ENCODE peak calls at places on chromosomes 6 and 20, in eight cellular contexts. J is esophagus squamous epithelium, P is A549, U is transverse colon, H is stomach, G is Peyer's patch, E is GM12878, S is IMR-90. B is an unnamed sample.
A peak's percentile ranks its signal among the peaks of the same experiment; 100 is the strongest.

GRCh38 chr20:37651932-37652331 is 41.9 kb upstream of the CTNNBL1 start:
- DNase-seq in J (no peak), P (peak; percentile 43), U (peak; percentile 31), H (peak; percentile 71), G (no peak), E (no peak), S (no peak), B (no peak)

GRCh38 chr20:41344938-41345728 is 4.5 kb downstream of the LPIN3 start:
- DNase-seq in J (no peak), P (no peak), U (no peak), H (no peak), G (no peak), E (no peak), S (no peak), B (no peak)

GRCh38 chr6:40634429-40634828 is 47.3 kb upstream of the LRFN2 start:
- DNase-seq in J (no peak), P (no peak), U (no peak), H (no peak), G (no peak), E (no peak), S (no peak), B (no peak)

GRCh38 chr20:61125076-61125475 is 127.0 kb upstream of the CDH4 start:
- DNase-seq in J (no peak), P (no peak), U (no peak), H (no peak), G (no peak), E (no peak), S (no peak), B (no peak)

GRCh38 chr20:15446373-15446772 is 1109.0 kb upstream of the FLRT3 start:
- DNase-seq in J (no peak), P (no peak), U (no peak), H (no peak), G (peak; percentile 46), E (no peak), S (no peak), B (no peak)

GRCh38 chr20:21096321-21097043 is 9.7 kb downstream of the LINC00237 start:
- DNase-seq in J (no peak), P (peak; percentile 66), U (no peak), H (no peak), G (no peak), E (peak; percentile 17), S (peak; percentile 32), B (peak; percentile 86)

GRCh38 chr6:122712093-122712863 is 67.2 kb upstream of the FABP7 start:
- DNase-seq in J (no peak), P (no peak), U (no peak), H (no peak), G (no peak), E (no peak), S (peak; percentile 62), B (no peak)

GRCh38 chr6:109561844-109562243 is 78.8 kb upstream of the ZBTB24 start:
- DNase-seq in J (no peak), P (no peak), U (no peak), H (no peak), G (no peak), E (no peak), S (no peak), B (no peak)

GRCh38 chr6:158923801-158924498 is 76.1 kb downstream of the RSPH3 start:
- DNase-seq in J (no peak), P (no peak), U (peak; percentile 65), H (no peak), G (peak; percentile 73), E (no peak), S (peak; percentile 13), B (no peak)

GRCh38 chr20:38313676-38314075 is 9.7 kb downstream of the BPI start:
- DNase-seq in J (no peak), P (no peak), U (no peak), H (no peak), G (no peak), E (no peak), S (no peak), B (no peak)

GRCh38 chr6:32371204-32371603 is 499 bp downstream of the TSBP1 start:
- DNase-seq in J (no peak), P (no peak), U (no peak), H (no peak), G (no peak), E (no peak), S (peak; percentile 6), B (no peak)

GRCh38 chr6:34236423-34237315 is at the start of gene HMGA1:
- DNase-seq in J (peak; percentile 52), P (peak; percentile 90), U (peak; percentile 92), H (peak; percentile 92), G (peak; percentile 97), E (peak; percentile 51), S (peak; percentile 86), B (peak; percentile 96)

GRCh38 chr20:5234978-5235377 is 81.8 kb downstream of the PROKR2 start:
- DNase-seq in J (no peak), P (no peak), U (no peak), H (no peak), G (no peak), E (no peak), S (no peak), B (no peak)

DNA sequence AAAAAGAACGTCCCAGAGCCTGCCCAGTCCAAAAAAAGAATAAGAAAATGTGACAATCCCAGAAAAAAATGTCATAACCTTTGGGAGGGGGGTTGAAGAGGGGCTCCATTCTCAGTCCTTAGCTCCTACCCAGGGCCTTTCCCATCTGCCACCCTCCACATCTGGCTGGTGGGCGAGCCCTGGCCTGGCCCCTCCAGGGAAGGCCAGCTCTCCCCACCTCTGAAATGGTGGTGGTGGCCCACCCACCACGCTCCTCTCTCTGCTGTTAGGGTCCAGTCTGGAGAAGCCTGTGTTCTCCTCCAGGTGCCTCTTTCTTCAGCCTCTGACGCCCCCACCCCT is 415 bp downstream of the RGS19 start:
- DNase-seq in J (no peak), P (no peak), U (no peak), H (no peak), G (no peak), E (no peak), S (no peak), B (no peak)
- H3K27ac ChIP-seq in J (peak overlapping the region; percentile 81), P (peak overlapping the region; percentile 93), U (peak overlapping the region; percentile 78), H (peak overlapping the region; percentile 88), G (peak overlapping the region; percentile 87), E (peak overlapping the region; percentile 85), S (no peak overlapping the region), B (peak overlapping the region; percentile 80)

DNA sequence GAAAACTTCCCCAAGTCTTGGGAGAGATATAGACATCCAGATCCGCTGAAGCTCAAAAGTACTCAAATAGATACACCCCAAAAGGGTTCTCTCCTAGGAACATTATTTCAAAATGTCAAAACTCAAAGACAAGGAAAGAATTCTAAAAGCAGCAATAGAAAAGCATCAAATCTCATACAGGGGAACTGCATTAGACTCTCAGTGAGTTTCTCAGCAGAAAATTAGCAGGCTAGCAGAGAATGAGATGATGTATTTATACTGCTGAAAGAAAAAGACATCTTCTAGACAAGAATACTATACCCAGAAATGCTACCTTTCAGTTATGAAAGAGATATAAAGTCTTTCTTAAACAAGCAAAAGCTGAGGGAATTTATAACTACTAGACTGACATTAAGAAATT is 75.5 kb upstream of the RIMS1 start:
- DNase-seq in J (no peak), P (no peak), U (no peak), H (no peak), G (no peak), E (no peak), S (no peak), B (no peak)
- H3K9me3 ChIP-seq in J (no peaks in the 10 kb centered on the region), P (no peaks in the 10 kb centered on the region), U (peaks cover 11% of the 10 kb centered on the region), H (peaks cover 24% of the 10 kb centered on the region), G (no peaks in the 10 kb centered on the region), E (no peaks in the 10 kb centered on the region), S (no peaks in the 10 kb centered on the region), B (peaks cover 29% of the 10 kb centered on the region)

GRCh38 chr6:4136354-4136831 is 1.0 kb upstream of the ECI2 start:
- DNase-seq in J (no peak), P (no peak), U (no peak), H (no peak), G (no peak), E (no peak), S (no peak), B (no peak)

GRCh38 chr6:4139272-4139671 is 3.9 kb upstream of the ECI2 start:
- DNase-seq in J (no peak), P (no peak), U (no peak), H (no peak), G (no peak), E (no peak), S (no peak), B (no peak)

GRCh38 chr6:4135665-4136353 is 434 bp upstream of the ECI2 start:
- DNase-seq in J (peak; percentile 67), P (peak; percentile 90), U (peak; percentile 98), H (peak; percentile 96), G (peak; percentile 99), E (peak; percentile 49), S (peak; percentile 90), B (peak; percentile 99)

GRCh38 chr6:4133941-4134838 is 1.2 kb downstream of the ECI2 start:
- DNase-seq in J (no peak), P (no peak), U (peak; percentile 29), H (peak; percentile 30), G (peak; percentile 56), E (no peak), S (no peak), B (no peak)

DNA sequence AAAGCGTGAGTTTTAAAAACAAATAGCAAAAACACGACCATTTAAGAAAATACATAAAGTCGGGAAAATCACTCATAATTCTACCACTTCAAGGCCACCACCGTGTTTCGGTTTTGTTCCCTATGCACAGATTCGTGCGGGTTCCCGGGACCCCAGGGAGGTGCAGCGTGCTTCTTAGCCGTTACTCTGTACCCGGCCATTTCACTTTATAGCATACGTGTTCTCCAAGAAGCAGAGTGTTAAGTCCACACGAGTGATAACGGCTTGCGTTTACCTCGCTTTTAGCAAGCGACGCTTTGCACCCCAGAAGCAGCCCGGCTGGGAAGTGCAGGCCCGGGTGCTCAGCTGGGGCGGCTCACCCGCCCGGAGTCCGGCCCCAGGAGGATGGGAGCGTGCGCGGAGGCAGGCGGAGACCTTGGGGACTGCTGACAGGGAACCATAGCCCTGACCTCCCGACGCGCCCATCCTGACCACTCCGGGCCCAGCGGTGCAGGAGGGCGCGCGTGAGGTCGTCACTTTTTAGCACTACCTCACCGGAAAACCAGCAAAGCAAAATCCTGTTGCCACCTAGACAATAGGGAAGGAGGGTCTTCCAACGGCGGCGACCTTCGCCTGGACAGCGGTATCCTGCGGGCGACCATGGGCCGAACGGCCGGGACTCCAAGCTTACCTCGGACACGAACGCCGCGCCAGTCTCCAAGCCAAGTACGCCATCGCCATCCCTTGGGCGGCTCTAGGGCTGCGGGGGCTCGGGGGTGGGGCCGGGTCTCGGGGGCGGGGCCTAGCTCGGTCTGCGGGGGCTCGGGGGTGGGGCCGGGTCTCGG is at the start of gene ECI2:
- DNase-seq in J (peak; percentile 39), P (peak; percentile 69), U (peak; percentile 69), H (peak; percentile 65), G (no peak), E (no peak), S (peak; percentile 27), B (no peak)
- TF ChIP-seq POLR2A in J (no peak), P (peak; percentile 65), U (peak; percentile 72), H (no peak), G (peak; percentile 58), E (peak; percentile 82), S (no peak), B (peak; percentile 31)

DNA sequence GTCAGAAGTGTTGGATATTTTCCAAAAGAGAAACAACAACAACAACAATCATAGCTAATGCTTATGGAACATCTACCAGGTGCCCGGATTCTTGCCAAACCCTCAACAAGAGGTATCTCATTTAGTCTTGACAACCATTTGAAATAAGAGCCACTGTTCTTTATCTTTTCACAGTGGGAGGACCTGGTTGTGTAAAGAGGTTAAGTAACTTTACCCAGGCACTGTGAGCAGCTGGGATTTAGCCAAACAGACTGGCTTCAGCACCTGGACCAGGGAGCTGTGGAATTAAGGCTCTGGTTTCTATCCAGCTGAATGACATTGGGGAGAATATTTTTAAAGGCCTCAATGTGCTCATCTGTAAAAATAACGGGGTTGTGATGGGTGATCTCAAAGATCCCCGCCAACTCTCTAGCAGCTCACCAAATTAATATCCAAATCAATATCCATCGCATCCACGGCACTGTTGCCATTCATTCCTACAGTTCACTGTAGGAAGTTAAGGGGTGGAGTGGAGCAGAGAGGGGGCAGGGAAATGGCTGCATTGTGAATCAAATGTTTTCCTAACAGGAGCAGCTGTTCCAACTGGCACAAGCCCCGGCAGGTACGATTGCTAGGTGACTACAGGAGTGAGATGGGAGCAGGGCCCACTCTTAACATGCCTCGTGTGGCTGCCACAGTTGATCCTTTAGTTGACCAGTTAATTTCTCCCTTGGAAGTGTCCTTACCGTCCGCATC is 61.8 kb downstream of the GCNT2 start:
- DNase-seq in J (no peak), P (no peak), U (no peak), H (peak; percentile 83), G (no peak), E (no peak), S (no peak), B (no peak)
- H3K27ac ChIP-seq in J (no peak overlapping the region), P (no peak overlapping the region), U (peak overlapping the region; percentile 1), H (peak overlapping the region; percentile 52), G (no peak overlapping the region), E (no peak overlapping the region), S (no peak overlapping the region), B (no peak overlapping the region)

B was measured in esophagus muscularis mucosa.